ENCODE peak calls at places on chromosomes 13 and 19, in four cellular contexts. T, K, P and F are unnamed samples.

GRCh38 chr13:63517376-63517775 is 2101.7 kb upstream of the PCDH20 start:
- DNase-seq in T (no peak), P (peak; percentile 44), K (no peak), F (no peak)

GRCh38 chr19:41351339-41352245 is 2.1 kb downstream of the TGFB1 start:
- DNase-seq in T (no peak), P (no peak), K (peak; percentile 75), F (peak; percentile 93)

GRCh38 chr13:101473458-101473857 is 21.0 kb downstream of the ITGBL1 start:
- DNase-seq in T (no peak), P (no peak), K (no peak), F (no peak)

GRCh38 chr13:29535663-29536655 is 59.5 kb downstream of the SLC7A1 start:
- DNase-seq in P (no peak), T (no peak), K (no peak), F (peak; percentile 53)

GRCh38 chr13:102294407-102295018 is 107.3 kb downstream of the FGF14 start:
- DNase-seq in T (no peak), P (no peak), K (no peak), F (no peak)

GRCh38 chr19:9966448-9966847 is 30.1 kb upstream of the OLFM2 start:
- DNase-seq in T (no peak), K (no peak), P (no peak), F (no peak)

GRCh38 chr19:8596168-8596567 is 14.3 kb downstream of the ADAMTS10 start:
- DNase-seq in P (no peak), T (no peak), K (no peak), F (no peak)

GRCh38 chr19:24051516-24051915 is 35.5 kb upstream of the ZNF254 start:
- DNase-seq in P (no peak), T (no peak), K (no peak), F (no peak)

GRCh38 chr13:73096173-73097117 is 37.6 kb downstream of the KLF5 start:
- DNase-seq in K (peak; percentile 45), T (no peak), P (no peak), F (no peak)

GRCh38 chr13:70723732-70724131 is 615.5 kb upstream of the KLHL1 start:
- DNase-seq in T (no peak), K (no peak), P (peak; percentile 15), F (no peak)

GRCh38 chr13:113655358-113656014 is 2.5 kb downstream of the ATP4B start:
- DNase-seq in K (no peak), T (no peak), P (no peak), F (peak; percentile 72)

GRCh38 chr13:50012396-50013169 is 2.7 kb upstream of the KCNRG start:
- DNase-seq in K (no peak), P (no peak), T (no peak), F (no peak)

GRCh38 chr13:89695343-89696257 is 1651.9 kb upstream of the MIR17HG start:
- DNase-seq in T (no peak), K (peak; percentile 30), P (peak; percentile 35), F (no peak)

GRCh38 chr13:86922936-86923335 is 748.2 kb upstream of the SLITRK5 start:
- DNase-seq in K (no peak), P (no peak), T (no peak), F (no peak)

GRCh38 chr19:10105241-10106099 is 692 bp upstream of the PPAN start:
- DNase-seq in T (no peak), P (no peak), K (no peak), F (no peak)

GRCh38 chr19:14023404-14024235 is 4.3 kb upstream of the RLN3 start:
- DNase-seq in P (no peak), T (no peak), K (peak; percentile 69), F (no peak)

GRCh38 chr13:111947026-111947810 is 119.7 kb upstream of the SOX1 start:
- DNase-seq in K (no peak), P (no peak), T (no peak), F (peak; percentile 56)

GRCh38 chr19:1975081-1975480 is 34.1 kb downstream of the CSNK1G2 start:
- DNase-seq in T (no peak), P (no peak), K (no peak), F (no peak)

GRCh38 chr19:12778020-12778904 is 2.9 kb upstream of the HOOK2 start:
- DNase-seq in K (peak; percentile 55), P (peak; percentile 85), T (peak; percentile 63), F (peak; percentile 90)

GRCh38 chr19:18414504-18415176 is 4.6 kb upstream of the SSBP4 start:
- DNase-seq in K (peak; percentile 31), P (no peak), T (no peak), F (no peak)

GRCh38 chr13:51066091-51066831 is 44.8 kb downstream of the C13orf42 start:
- DNase-seq in K (peak; percentile 4), T (no peak), P (no peak), F (no peak)